ENCODE peak calls at places on chromosomes 7 and 10, in six cellular contexts. One of them, this sample, is unnamed.

GRCh38 chr7:81327468-81327867 is 408.6 kb upstream of the SEMA3C start:
- DNase-seq in fibroblast of lung: no peak
- DNase-seq in brain microvascular endothelial cell: peak; percentile 50
- DNase-seq in tibial nerve: no peak
- DNase-seq in tibial artery: no peak
- DNase-seq in astrocyte: peak; percentile 17
- DNase-seq in this sample: no peak

GRCh38 chr7:154857728-154858681 is 144.9 kb downstream of the PAXIP1 start:
- DNase-seq in fibroblast of lung: no peak
- DNase-seq in brain microvascular endothelial cell: no peak
- DNase-seq in tibial nerve: no peak
- DNase-seq in tibial artery: peak; percentile 39
- DNase-seq in astrocyte: no peak
- DNase-seq in this sample: no peak

GRCh38 chr7:27793780-27794179 is 53.8 kb downstream of the TAX1BP1 start:
- DNase-seq in fibroblast of lung: peak; percentile 28
- DNase-seq in brain microvascular endothelial cell: no peak
- DNase-seq in tibial nerve: no peak
- DNase-seq in tibial artery: no peak
- DNase-seq in astrocyte: peak; percentile 32
- DNase-seq in this sample: no peak

GRCh38 chr7:106480616-106481031 is 180.3 kb downstream of the CCDC71L start:
- DNase-seq in fibroblast of lung: no peak
- DNase-seq in brain microvascular endothelial cell: no peak
- DNase-seq in tibial nerve: no peak
- DNase-seq in tibial artery: no peak
- DNase-seq in astrocyte: no peak
- DNase-seq in this sample: no peak

GRCh38 chr10:77837248-77837924 is 89.2 kb downstream of the DLG5 start:
- DNase-seq in fibroblast of lung: peak; percentile 39
- DNase-seq in brain microvascular endothelial cell: peak; percentile 68
- DNase-seq in tibial nerve: no peak
- DNase-seq in tibial artery: no peak
- DNase-seq in astrocyte: peak; percentile 56
- DNase-seq in this sample: peak; percentile 41

GRCh38 chr7:79308176-79308575 is 145.3 kb downstream of the MAGI2 start:
- DNase-seq in fibroblast of lung: peak; percentile 25
- DNase-seq in brain microvascular endothelial cell: no peak
- DNase-seq in tibial nerve: no peak
- DNase-seq in tibial artery: no peak
- DNase-seq in astrocyte: no peak
- DNase-seq in this sample: no peak

GRCh38 chr10:92263396-92263795 is 27.5 kb downstream of the CPEB3 start:
- DNase-seq in fibroblast of lung: no peak
- DNase-seq in brain microvascular endothelial cell: no peak
- DNase-seq in tibial nerve: no peak
- DNase-seq in tibial artery: no peak
- DNase-seq in astrocyte: no peak
- DNase-seq in this sample: no peak

GRCh38 chr10:132212816-132213215 is 26.1 kb downstream of the DPYSL4 start:
- DNase-seq in fibroblast of lung: no peak
- DNase-seq in brain microvascular endothelial cell: no peak
- DNase-seq in tibial nerve: no peak
- DNase-seq in tibial artery: no peak
- DNase-seq in astrocyte: no peak
- DNase-seq in this sample: no peak

GRCh38 chr7:250523-250922 is 39.4 kb upstream of the FOXL3 start:
- DNase-seq in fibroblast of lung: no peak
- DNase-seq in brain microvascular endothelial cell: no peak
- DNase-seq in tibial nerve: no peak
- DNase-seq in tibial artery: no peak
- DNase-seq in astrocyte: no peak
- DNase-seq in this sample: no peak

GRCh38 chr7:95686109-95686508 is 86.2 kb upstream of the DYNC1I1 start:
- DNase-seq in fibroblast of lung: peak; percentile 84
- DNase-seq in brain microvascular endothelial cell: peak; percentile 47
- DNase-seq in tibial nerve: no peak
- DNase-seq in tibial artery: peak; percentile 68
- DNase-seq in astrocyte: peak; percentile 23
- DNase-seq in this sample: peak; percentile 11

GRCh38 chr10:43043773-43044394 is 33.0 kb upstream of the RET start:
- DNase-seq in fibroblast of lung: no peak
- DNase-seq in brain microvascular endothelial cell: no peak
- DNase-seq in tibial nerve: peak; percentile 8
- DNase-seq in tibial artery: peak; percentile 53
- DNase-seq in astrocyte: no peak
- DNase-seq in this sample: no peak

GRCh38 chr10:48306870-48307531 is 524 bp downstream of the MAPK8 start:
- DNase-seq in fibroblast of lung: peak; percentile 41
- DNase-seq in brain microvascular endothelial cell: peak; percentile 22
- DNase-seq in tibial nerve: peak; percentile 22
- DNase-seq in tibial artery: peak; percentile 79
- DNase-seq in astrocyte: peak; percentile 36
- DNase-seq in this sample: no peak

GRCh38 chr10:90947025-90947960 is 26.4 kb upstream of the ANKRD1 start:
- DNase-seq in fibroblast of lung: no peak
- DNase-seq in brain microvascular endothelial cell: peak; percentile 52
- DNase-seq in tibial nerve: no peak
- DNase-seq in tibial artery: no peak
- DNase-seq in astrocyte: peak; percentile 64
- DNase-seq in this sample: no peak

GRCh38 chr7:74355091-74355490 is 65.9 kb downstream of the CLIP2 start:
- DNase-seq in fibroblast of lung: peak; percentile 88
- DNase-seq in brain microvascular endothelial cell: peak; percentile 94
- DNase-seq in tibial nerve: no peak
- DNase-seq in tibial artery: no peak
- DNase-seq in astrocyte: peak; percentile 77
- DNase-seq in this sample: peak; percentile 49

GRCh38 chr7:108101759-108102158 is 28.4 kb downstream of the LAMB4 start:
- DNase-seq in fibroblast of lung: no peak
- DNase-seq in brain microvascular endothelial cell: no peak
- DNase-seq in tibial nerve: no peak
- DNase-seq in tibial artery: no peak
- DNase-seq in astrocyte: no peak
- DNase-seq in this sample: no peak

GRCh38 chr10:43585046-43585445 is 10.6 kb upstream of the ZNF239 start:
- DNase-seq in fibroblast of lung: no peak
- DNase-seq in brain microvascular endothelial cell: no peak
- DNase-seq in tibial nerve: no peak
- DNase-seq in tibial artery: no peak
- DNase-seq in astrocyte: no peak
- DNase-seq in this sample: no peak

GRCh38 chr10:13628661-13629060 is 41.9 kb downstream of the PRPF18 start:
- DNase-seq in fibroblast of lung: no peak
- DNase-seq in brain microvascular endothelial cell: no peak
- DNase-seq in tibial nerve: no peak
- DNase-seq in tibial artery: no peak
- DNase-seq in astrocyte: no peak
- DNase-seq in this sample: no peak

GRCh38 chr10:74223755-74224530 is 72.9 kb downstream of the ADK start:
- DNase-seq in fibroblast of lung: peak; percentile 38
- DNase-seq in brain microvascular endothelial cell: peak; percentile 36
- DNase-seq in tibial nerve: no peak
- DNase-seq in tibial artery: no peak
- DNase-seq in astrocyte: peak; percentile 81
- DNase-seq in this sample: no peak

GRCh38 chr10:117418121-117418520 is 42.9 kb upstream of the PDZD8 start:
- DNase-seq in fibroblast of lung: no peak
- DNase-seq in brain microvascular endothelial cell: no peak
- DNase-seq in tibial nerve: no peak
- DNase-seq in tibial artery: no peak
- DNase-seq in astrocyte: no peak
- DNase-seq in this sample: no peak

GRCh38 chr7:50196719-50197118 is 103.7 kb upstream of the ZPBP start:
- DNase-seq in fibroblast of lung: no peak
- DNase-seq in brain microvascular endothelial cell: no peak
- DNase-seq in tibial nerve: no peak
- DNase-seq in tibial artery: no peak
- DNase-seq in astrocyte: no peak
- DNase-seq in this sample: no peak

GRCh38 chr10:58479016-58479415 is 33.7 kb upstream of the BICC1 start:
- DNase-seq in fibroblast of lung: no peak
- DNase-seq in brain microvascular endothelial cell: no peak
- DNase-seq in tibial nerve: no peak
- DNase-seq in tibial artery: no peak
- DNase-seq in astrocyte: no peak
- DNase-seq in this sample: no peak

GRCh38 chr10:71939861-71940474 is 24.2 kb upstream of the CHST3 start:
- DNase-seq in fibroblast of lung: no peak
- DNase-seq in brain microvascular endothelial cell: no peak
- DNase-seq in tibial nerve: no peak
- DNase-seq in tibial artery: no peak
- DNase-seq in astrocyte: no peak
- DNase-seq in this sample: no peak

GRCh38 chr7:139570119-139570518 is 46.6 kb downstream of the CLEC2L start:
- DNase-seq in fibroblast of lung: no peak
- DNase-seq in brain microvascular endothelial cell: no peak
- DNase-seq in tibial nerve: no peak
- DNase-seq in tibial artery: no peak
- DNase-seq in astrocyte: no peak
- DNase-seq in this sample: no peak

GRCh38 chr10:126671402-126671975 is 996 bp upstream of the C10orf90 start:
- DNase-seq in fibroblast of lung: no peak
- DNase-seq in brain microvascular endothelial cell: no peak
- DNase-seq in tibial nerve: no peak
- DNase-seq in tibial artery: no peak
- DNase-seq in astrocyte: no peak
- DNase-seq in this sample: no peak

GRCh38 chr7:5634107-5634950 is 147.1 kb downstream of the RNF216 start:
- DNase-seq in fibroblast of lung: peak; percentile 89
- DNase-seq in brain microvascular endothelial cell: peak; percentile 43
- DNase-seq in tibial nerve: peak; percentile 60
- DNase-seq in tibial artery: peak; percentile 89
- DNase-seq in astrocyte: peak; percentile 79
- DNase-seq in this sample: peak; percentile 78

DNA sequence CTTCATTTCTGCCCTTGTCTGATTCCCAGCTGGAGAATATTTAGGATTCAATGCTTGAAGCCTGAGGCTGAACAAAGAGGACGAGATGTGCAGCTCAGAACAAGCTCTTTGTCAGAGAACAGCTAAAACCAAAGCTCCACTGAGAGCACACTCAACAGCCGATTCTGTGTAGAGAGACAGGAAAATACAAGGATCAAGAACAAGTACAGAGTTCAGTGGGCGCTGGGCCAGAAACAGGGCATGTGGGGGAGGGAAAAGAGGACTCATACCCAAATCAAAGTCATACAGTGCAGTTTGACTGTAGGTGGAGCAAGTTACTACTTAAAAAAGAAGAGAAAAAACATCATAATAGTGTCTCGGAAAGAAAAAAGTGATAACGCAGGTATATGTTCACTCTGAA is at the start of gene AGMO:
- DNase-seq in fibroblast of lung: peak; percentile 46
- DNase-seq in brain microvascular endothelial cell: peak; percentile 40
- DNase-seq in tibial nerve: peak; percentile 76
- DNase-seq in tibial artery: peak; percentile 80
- DNase-seq in astrocyte: no peak
- DNase-seq in this sample: no peak
- TF ChIP-seq CTCF in fibroblast of lung: no peak
- TF ChIP-seq CTCF in brain microvascular endothelial cell: peak; percentile 2
- TF ChIP-seq CTCF in tibial nerve: no peak
- TF ChIP-seq CTCF in tibial artery: no peak
- TF ChIP-seq CTCF in astrocyte: no peak
- TF ChIP-seq CTCF in this sample: no peak

DNA sequence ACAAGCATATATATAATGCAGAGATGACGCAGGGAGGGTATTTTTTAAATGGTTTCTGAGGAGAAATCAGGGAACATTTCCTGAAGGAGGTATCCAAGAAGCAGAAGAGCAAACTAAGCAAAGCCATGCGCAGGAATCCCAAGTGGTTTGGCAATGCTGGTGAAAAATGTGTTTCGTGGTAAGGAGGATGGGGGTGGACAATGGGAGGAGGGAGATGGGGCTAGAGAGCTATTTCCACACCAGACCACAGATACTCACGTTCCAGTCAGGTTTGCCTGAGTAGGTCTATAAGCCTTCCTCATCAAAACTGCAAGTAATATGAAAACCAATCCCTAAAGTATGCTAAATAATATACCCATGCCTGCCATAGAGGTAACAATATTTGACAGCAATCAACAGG is 223.7 kb upstream of the MKLN1 start:
- DNase-seq in fibroblast of lung: peak; percentile 67
- DNase-seq in brain microvascular endothelial cell: peak; percentile 46
- DNase-seq in tibial nerve: no peak
- DNase-seq in tibial artery: no peak
- DNase-seq in astrocyte: peak; percentile 90
- DNase-seq in this sample: peak; percentile 64
- H3K4me3 ChIP-seq in fibroblast of lung: peak overlapping the region; percentile 69
- H3K4me3 ChIP-seq in brain microvascular endothelial cell: no peak overlapping the region
- H3K4me3 ChIP-seq in tibial nerve: peak overlapping the region; percentile 85
- H3K4me3 ChIP-seq in tibial artery: peak overlapping the region; percentile 80
- H3K4me3 ChIP-seq in astrocyte: no peak overlapping the region
- H3K4me3 ChIP-seq in this sample: no peak overlapping the region

DNA sequence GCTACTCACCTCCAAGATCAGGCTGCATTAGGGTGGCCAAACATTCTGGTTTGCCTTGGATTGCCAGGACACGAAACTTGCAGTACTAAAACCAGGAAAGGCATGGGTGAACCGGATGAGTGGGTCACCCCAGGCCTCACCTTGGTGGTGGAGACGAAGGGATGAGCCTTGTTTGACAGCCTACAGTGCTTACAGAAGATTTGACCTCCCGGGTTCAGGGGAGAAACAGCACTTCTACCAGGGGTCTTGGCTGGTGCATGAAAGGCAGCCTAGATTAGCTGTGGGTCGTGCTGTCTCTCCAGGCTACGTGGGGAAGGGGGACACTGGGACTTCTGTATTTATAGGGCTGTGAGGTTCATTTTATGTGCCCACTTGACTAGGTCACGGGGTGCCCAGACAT is 469.8 kb downstream of the PLXNA4 start:
- DNase-seq in fibroblast of lung: no peak
- DNase-seq in brain microvascular endothelial cell: no peak
- DNase-seq in tibial nerve: no peak
- DNase-seq in tibial artery: no peak
- DNase-seq in astrocyte: no peak
- DNase-seq in this sample: no peak
- H3K27me3 ChIP-seq in fibroblast of lung: no peaks in the 10 kb centered on the region
- H3K27me3 ChIP-seq in brain microvascular endothelial cell: no peaks in the 10 kb centered on the region
- H3K27me3 ChIP-seq in tibial nerve: no peaks in the 10 kb centered on the region
- H3K27me3 ChIP-seq in tibial artery: no peaks in the 10 kb centered on the region
- H3K27me3 ChIP-seq in astrocyte: no peaks in the 10 kb centered on the region
- H3K27me3 ChIP-seq in this sample: peaks cover 5% of the 10 kb centered on the region

GRCh38 chr10:104368406-104368805 is 14.8 kb downstream of the CFAP58 start:
- DNase-seq in fibroblast of lung: no peak
- DNase-seq in brain microvascular endothelial cell: no peak
- DNase-seq in tibial nerve: no peak
- DNase-seq in tibial artery: no peak
- DNase-seq in astrocyte: no peak
- DNase-seq in this sample: no peak

GRCh38 chr10:104371753-104372152 is 18.1 kb downstream of the CFAP58 start:
- DNase-seq in fibroblast of lung: no peak
- DNase-seq in brain microvascular endothelial cell: no peak
- DNase-seq in tibial nerve: no peak
- DNase-seq in tibial artery: no peak
- DNase-seq in astrocyte: no peak
- DNase-seq in this sample: no peak

DNA sequence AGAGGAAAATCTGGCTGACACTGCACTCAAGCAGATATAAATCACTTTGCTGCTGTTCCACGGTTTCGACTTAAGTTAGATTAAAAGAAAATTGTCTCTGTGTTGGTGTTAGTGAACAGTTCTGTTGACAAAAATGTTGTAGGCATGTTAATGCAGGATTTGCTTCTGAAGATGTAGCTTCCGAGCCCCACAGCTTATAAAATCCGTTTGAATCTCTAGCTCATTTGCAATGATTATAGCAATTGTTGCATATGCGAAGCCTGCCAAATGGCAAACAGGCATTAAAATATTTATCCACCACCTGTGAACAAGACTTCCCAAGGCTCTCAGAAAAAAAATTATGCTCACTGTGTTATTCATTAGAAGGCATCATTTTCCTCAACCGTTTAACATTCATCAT is 14.2 kb downstream of the CFAP58 start:
- DNase-seq in fibroblast of lung: no peak
- DNase-seq in brain microvascular endothelial cell: no peak
- DNase-seq in tibial nerve: no peak
- DNase-seq in tibial artery: no peak
- DNase-seq in astrocyte: no peak
- DNase-seq in this sample: no peak
- TF ChIP-seq CTCF in fibroblast of lung: no peak
- TF ChIP-seq CTCF in brain microvascular endothelial cell: no peak
- TF ChIP-seq CTCF in tibial nerve: no peak
- TF ChIP-seq CTCF in tibial artery: no peak
- TF ChIP-seq CTCF in astrocyte: no peak
- TF ChIP-seq CTCF in this sample: no peak